ENCODE peak calls at places on chromosome 17, in eight cellular contexts. X is bronchial epithelial cell; I is fibroblast of pulmonary artery; W is uterus; J is MM.1S; F is lower leg skin; Z is CD4-positive, alpha-beta memory T cell; K is CD8-positive, alpha-beta memory T cell. B is an unnamed sample.

GRCh38 chr17:36594626-36595401 is 3.1 kb downstream of the DHRS11 start:
- DNase-seq in X (no peak), I (no peak), W (no peak), J (no peak), F (no peak), Z (no peak), K (no peak), B (no peak)

GRCh38 chr17:63842173-63842539 is 329 bp downstream of the SMARCD2 start:
- DNase-seq in X (no peak), I (no peak), W (peak), J (no peak), F (no peak), Z (peak), K (peak), B (no peak)

GRCh38 chr17:11177340-11177739 is 63.7 kb upstream of the SHISA6 start:
- DNase-seq in X (no peak), I (no peak), W (no peak), J (no peak), F (no peak), Z (no peak), K (no peak), B (no peak)

GRCh38 chr17:6475411-6475810 is 31.2 kb downstream of the PIMREG start:
- DNase-seq in X (no peak), I (no peak), W (no peak), J (no peak), F (no peak), Z (no peak), K (no peak), B (no peak)

GRCh38 chr17:73292031-73292531 is 19.7 kb downstream of the CDC42EP4 start:
- DNase-seq in X (peak), I (peak), W (no peak), J (no peak), F (no peak), Z (no peak), K (no peak), B (no peak)

GRCh38 chr17:76363107-76363801 is 9.5 kb upstream of the PRPSAP1 start:
- DNase-seq in X (no peak), I (no peak), W (no peak), J (no peak), F (no peak), Z (no peak), K (no peak), B (no peak)

GRCh38 chr17:77420804-77421634 is 280.2 kb downstream of the SEC14L1 start:
- DNase-seq in X (peak), I (peak), W (peak), J (no peak), F (no peak), Z (peak), K (peak), B (peak)

GRCh38 chr17:2215616-2216364 is 87.8 kb downstream of the SMG6 start:
- DNase-seq in X (no peak), I (peak), W (peak), J (peak), F (no peak), Z (peak), K (peak), B (peak)

GRCh38 chr17:1486802-1487695 is 5.4 kb downstream of the MYO1C start:
- DNase-seq in X (peak), I (peak), W (peak), J (no peak), F (peak), Z (peak), K (peak), B (no peak)

GRCh38 chr17:4740025-4740351 is 260 bp upstream of the CXCL16 start:
- DNase-seq in X (no peak), I (no peak), W (no peak), J (no peak), F (no peak), Z (no peak), K (no peak), B (no peak)

GRCh38 chr17:7632492-7632894 is 2.6 kb downstream of the SHBG start:
- DNase-seq in X (peak), I (peak), W (no peak), J (peak), F (no peak), Z (no peak), K (no peak), B (peak)

GRCh38 chr17:29927546-29927945 is 2.5 kb downstream of the SSH2 start:
- DNase-seq in X (no peak), I (peak), W (no peak), J (no peak), F (no peak), Z (no peak), K (no peak), B (no peak)
- H3K4me3 ChIP-seq in X (no peak), I (peak), W (no peak), J (no peak), F (no peak), Z (no peak), K (no peak), B (no peak)

GRCh38 chr17:67531291-67531690 is 154.2 kb downstream of the PITPNC1 start:
- DNase-seq in X (no peak), I (peak), W (no peak), J (peak), F (no peak), Z (no peak), K (no peak), B (no peak)

GRCh38 chr17:67532326-67532871 is 155.3 kb downstream of the PITPNC1 start:
- DNase-seq in X (no peak), I (no peak), W (no peak), J (no peak), F (no peak), Z (no peak), K (no peak), B (no peak)

GRCh38 chr17:67525239-67526135 is 148.4 kb downstream of the PITPNC1 start:
- DNase-seq in X (no peak), I (no peak), W (no peak), J (no peak), F (no peak), Z (no peak), K (no peak), B (no peak)

GRCh38 chr17:67526700-67527099 is 149.6 kb downstream of the PITPNC1 start:
- DNase-seq in X (no peak), I (no peak), W (no peak), J (no peak), F (no peak), Z (no peak), K (no peak), B (no peak)

DNA sequence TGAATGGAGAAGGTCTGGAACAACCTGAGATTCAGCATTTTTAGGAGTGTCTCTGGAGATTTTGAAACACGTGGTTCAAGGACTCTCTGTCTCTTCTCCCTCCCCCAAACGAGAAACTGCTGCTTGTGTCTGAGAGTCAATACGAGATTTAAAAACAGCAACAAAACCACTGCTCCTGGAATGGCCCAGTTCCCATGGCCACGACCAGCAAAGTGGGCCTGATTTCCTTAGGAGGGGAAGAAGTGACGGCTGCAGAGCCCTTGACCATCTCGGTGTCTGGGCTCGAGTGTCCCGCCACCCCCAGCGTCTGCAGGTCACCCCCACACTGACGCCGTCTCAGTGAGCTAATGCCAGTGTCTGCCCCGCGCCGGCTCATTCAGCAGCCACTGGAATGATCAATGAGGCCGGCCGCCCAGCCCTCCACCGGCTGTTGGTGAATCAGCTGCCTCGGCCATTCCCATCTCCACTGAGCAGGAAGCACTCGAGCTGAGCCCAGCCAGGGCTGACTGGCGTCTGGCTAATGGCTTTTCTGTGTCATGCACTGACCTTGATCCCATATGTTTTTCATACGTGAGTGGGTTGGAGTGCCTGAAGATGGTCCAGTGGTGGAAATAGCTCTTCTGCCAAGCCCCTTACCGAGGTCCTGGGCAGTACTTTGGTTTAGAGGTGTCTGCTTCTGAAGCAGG is 151.8 kb downstream of the PITPNC1 start:
- DNase-seq in X (peak), I (peak), W (peak), J (no peak), F (peak), Z (no peak), K (no peak), B (no peak)
- H3K4me3 ChIP-seq in X (no peak), I (peak), W (peak), J (no peak), F (no peak), Z (no peak), K (no peak), B (no peak)

GRCh38 chr17:79993390-79994221 is 42.1 kb downstream of the TBC1D16 start:
- DNase-seq in X (peak), I (peak), W (peak), J (peak), F (peak), Z (no peak), K (no peak), B (peak)
- H3K4me3 ChIP-seq in X (no peak), I (no peak), W (no peak), J (peak), F (no peak), Z (no peak), K (no peak), B (peak)

GRCh38 chr17:50683434-50684287 is 24.1 kb downstream of the ANKRD40 start:
- DNase-seq in X (no peak), I (no peak), W (no peak), J (no peak), F (no peak), Z (no peak), K (no peak), B (no peak)

GRCh38 chr17:50684288-50684611 is 23.5 kb downstream of the ANKRD40 start:
- DNase-seq in X (no peak), I (no peak), W (no peak), J (no peak), F (no peak), Z (no peak), K (no peak), B (no peak)

GRCh38 chr17:50685334-50685665 is 22.4 kb downstream of the ANKRD40 start:
- DNase-seq in X (no peak), I (no peak), W (no peak), J (no peak), F (no peak), Z (no peak), K (no peak), B (no peak)

GRCh38 chr17:50685691-50686493 is 21.8 kb downstream of the ANKRD40 start:
- DNase-seq in X (no peak), I (no peak), W (no peak), J (no peak), F (no peak), Z (no peak), K (no peak), B (no peak)

DNA sequence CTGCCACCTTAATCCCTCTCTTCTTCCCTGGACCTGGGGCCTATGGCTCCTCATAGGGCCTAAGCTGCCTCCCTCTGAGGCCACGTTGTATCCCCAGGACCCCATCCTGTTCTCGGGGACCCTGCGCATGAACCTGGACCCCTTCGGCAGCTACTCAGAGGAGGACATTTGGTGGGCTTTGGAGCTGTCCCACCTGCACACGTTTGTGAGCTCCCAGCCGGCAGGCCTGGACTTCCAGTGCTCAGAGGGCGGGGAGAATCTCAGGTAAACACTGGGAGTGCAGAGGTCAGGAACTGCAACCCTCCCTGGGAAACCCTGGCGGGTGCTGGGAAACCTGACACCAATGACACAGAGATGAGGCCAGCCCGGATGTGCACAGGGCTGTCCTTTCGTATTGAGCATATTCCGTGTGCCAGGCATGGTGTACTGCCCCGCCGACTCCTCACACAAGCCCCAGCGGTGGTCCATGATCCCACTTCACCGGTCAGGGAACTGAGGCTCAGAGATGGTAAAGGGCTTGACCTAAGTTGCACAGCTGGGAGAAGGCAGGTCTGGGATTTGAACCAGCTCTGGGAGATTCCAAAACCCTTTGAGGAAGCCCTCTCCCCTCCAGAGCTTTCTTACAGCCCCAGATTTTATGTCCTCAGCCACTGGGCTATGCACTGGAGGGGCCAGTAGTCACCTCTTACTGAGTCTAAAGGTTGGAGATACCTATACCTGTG is 22.9 kb downstream of the ANKRD40 start:
- DNase-seq in X (no peak), I (no peak), W (no peak), J (no peak), F (no peak), Z (no peak), K (no peak), B (no peak)
- H3K4me3 ChIP-seq in X (no peak), I (no peak), W (no peak), J (no peak), F (no peak), Z (no peak), K (no peak), B (no peak)

GRCh38 chr17:81488276-81488860 is 24.2 kb downstream of the ACTG1 start:
- DNase-seq in X (no peak), I (no peak), W (no peak), J (no peak), F (no peak), Z (peak), K (no peak), B (no peak)

GRCh38 chr17:81487487-81488275 is 24.9 kb downstream of the ACTG1 start:
- DNase-seq in X (no peak), I (peak), W (peak), J (no peak), F (no peak), Z (peak), K (peak), B (peak)

GRCh38 chr17:81489986-81490598 is 22.5 kb downstream of the ACTG1 start:
- DNase-seq in X (no peak), I (no peak), W (no peak), J (no peak), F (no peak), Z (peak), K (no peak), B (no peak)

GRCh38 chr17:81490599-81490992 is 22.0 kb downstream of the ACTG1 start:
- DNase-seq in X (no peak), I (no peak), W (no peak), J (no peak), F (no peak), Z (peak), K (no peak), B (no peak)

DNA sequence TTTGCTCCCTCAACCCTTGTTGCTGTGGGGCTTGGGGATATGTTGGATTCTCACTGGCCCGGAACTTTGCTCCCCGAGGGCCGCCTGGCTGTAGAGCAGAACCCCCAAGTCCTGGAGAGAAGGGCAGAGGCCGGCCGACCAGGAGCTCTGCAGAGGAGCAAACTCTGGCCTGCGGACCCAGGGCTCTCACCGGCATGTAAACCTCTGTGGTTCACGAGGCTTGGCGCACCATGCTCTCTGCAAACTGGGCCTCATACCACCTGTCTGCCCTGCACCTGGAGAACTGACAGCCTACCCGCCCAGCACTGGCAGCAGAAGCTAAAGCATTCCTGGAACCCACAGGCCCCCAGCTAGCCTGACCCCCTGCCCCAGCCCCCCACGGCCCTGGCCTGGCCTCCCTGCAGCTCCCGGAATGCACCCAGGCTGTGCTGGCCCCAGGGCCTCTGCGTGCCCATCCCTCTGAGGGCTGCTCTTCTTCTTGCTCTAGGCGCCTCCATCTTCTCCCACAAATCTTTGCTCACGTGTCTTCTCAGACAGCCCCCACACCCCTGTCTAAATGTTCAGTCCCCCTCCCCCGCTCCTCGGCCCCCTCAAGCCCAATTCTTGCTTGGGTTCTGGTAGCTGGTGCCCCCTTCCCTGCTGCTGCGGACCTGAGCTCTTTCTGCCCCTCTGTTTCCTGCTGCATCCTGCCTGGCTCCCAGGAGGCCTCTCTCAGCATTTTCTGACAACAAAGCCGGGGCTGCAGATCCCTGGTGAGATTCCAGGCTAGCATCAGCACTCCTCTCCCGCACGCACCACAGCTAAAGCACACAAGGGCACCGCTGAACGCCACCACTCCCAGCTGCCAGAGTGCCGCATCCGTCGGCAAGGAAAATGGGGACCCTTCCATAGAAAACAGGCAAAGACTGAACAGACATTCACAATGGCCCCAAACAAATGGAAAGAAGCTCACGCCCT is 23.3 kb downstream of the ACTG1 start:
- DNase-seq in X (no peak), I (no peak), W (no peak), J (no peak), F (no peak), Z (no peak), K (no peak), B (no peak)
- H3K4me3 ChIP-seq in X (no peak), I (no peak), W (no peak), J (no peak), F (no peak), Z (no peak), K (no peak), B (peak)

B was measured in Jurkat, Clone E6-1.